ENCODE peak calls at places on chromosome 14, in nine cellular contexts. V, L, X, P, K, W, Y, F and C are unnamed samples.

GRCh38 chr14:89578048-89578619 is 161.1 kb upstream of the FOXN3 start:
- DNase-seq in W (no peak), P (no peak), V (no peak), Y (no peak), F (no peak), X (no peak), K (no peak), L (no peak), C (no peak)

GRCh38 chr14:94126419-94126677 is 3.1 kb downstream of the IFI27L2 start:
- DNase-seq in F (no peak), X (no peak), V (no peak), L (no peak), K (no peak), P (no peak), Y (no peak), W (no peak), C (no peak)

GRCh38 chr14:65949711-65950516 is 536.3 kb upstream of the CCDC196 start:
- DNase-seq in L (no peak), F (no peak), V (peak; percentile 77), W (peak; percentile 39), Y (peak; percentile 55), K (peak; percentile 84), P (no peak), X (no peak), C (no peak)

GRCh38 chr14:100767003-100767787 is 40.5 kb downstream of the DLK1 start:
- DNase-seq in F (no peak), X (no peak), V (no peak), Y (no peak), K (no peak), L (no peak), P (no peak), W (no peak), C (no peak)

GRCh38 chr14:58160561-58160960 is 8.5 kb upstream of the ARMH4 start:
- DNase-seq in V (no peak), K (no peak), L (no peak), P (no peak), X (no peak), W (no peak), Y (no peak), F (no peak), C (no peak)

GRCh38 chr14:103718572-103718971 is 3.0 kb downstream of the ZFYVE21 start:
- DNase-seq in P (no peak), L (no peak), V (no peak), F (no peak), X (peak; percentile 5), K (no peak), Y (no peak), W (no peak), C (no peak)

GRCh38 chr14:81521356-81521755 is 12.3 kb downstream of the SEL1L start:
- DNase-seq in V (no peak), X (no peak), P (no peak), K (no peak), L (no peak), Y (no peak), W (no peak), F (no peak), C (no peak)

GRCh38 chr14:31937730-31938346 is 139.3 kb upstream of the ARHGAP5 start:
- DNase-seq in K (no peak), W (peak; percentile 70), Y (peak; percentile 68), F (no peak), L (peak; percentile 99), X (peak; percentile 42), P (peak; percentile 4), V (peak; percentile 87), C (no peak)

GRCh38 chr14:101965145-101965531 is 765 bp downstream of the DYNC1H1 start:
- DNase-seq in W (peak; percentile 80), L (peak; percentile 84), P (peak; percentile 40), X (peak; percentile 68), F (peak; percentile 49), K (peak; percentile 64), V (peak; percentile 77), Y (peak; percentile 65), C (peak; percentile 22)

GRCh38 chr14:88868558-88869159 is 44.2 kb downstream of the TTC8 start:
- DNase-seq in K (peak; percentile 43), X (no peak), P (no peak), V (no peak), Y (no peak), F (peak; percentile 24), L (peak; percentile 25), W (no peak), C (no peak)

GRCh38 chr14:30874999-30875787 is 834 bp downstream of the COCH start:
- DNase-seq in X (no peak), W (peak; percentile 10), F (no peak), K (no peak), P (no peak), L (no peak), V (peak; percentile 26), Y (peak; percentile 25), C (no peak)

GRCh38 chr14:100067971-100068959 is 3.0 kb downstream of the EVL start:
- DNase-seq in W (peak; percentile 66), K (no peak), X (peak; percentile 96), L (no peak), Y (peak; percentile 87), F (no peak), V (peak; percentile 93), P (peak; percentile 93), C (no peak)

GRCh38 chr14:54803926-54804719 is 98.5 kb downstream of the GCH1 start:
- DNase-seq in P (no peak), Y (no peak), X (no peak), K (no peak), L (no peak), W (no peak), V (no peak), F (no peak), C (no peak)

GRCh38 chr14:67951529-67952120 is 132.0 kb downstream of the RAD51B start:
- DNase-seq in P (no peak), V (no peak), K (no peak), F (no peak), Y (no peak), W (no peak), L (no peak), X (no peak), C (no peak)

GRCh38 chr14:95713596-95714371 is at the start of gene TCL1A:
- DNase-seq in P (no peak), W (no peak), V (no peak), K (no peak), L (no peak), X (no peak), F (no peak), Y (no peak), C (no peak)

GRCh38 chr14:89673499-89674225 is 256.6 kb upstream of the FOXN3 start:
- DNase-seq in Y (peak; percentile 19), K (no peak), W (peak; percentile 58), L (no peak), X (no peak), P (no peak), F (no peak), V (peak; percentile 38), C (no peak)

GRCh38 chr14:65038966-65039365 is 52.3 kb downstream of the FNTB start:
- DNase-seq in W (no peak), F (no peak), Y (no peak), K (no peak), L (no peak), V (no peak), P (no peak), X (no peak), C (no peak)

GRCh38 chr14:74936151-74936550 is 13.1 kb upstream of the RPS6KL1 start:
- DNase-seq in Y (no peak), X (no peak), V (no peak), P (no peak), W (no peak), L (no peak), K (no peak), F (no peak), C (no peak)

GRCh38 chr14:23640524-23641141 is 4.5 kb downstream of the DHRS2 start:
- DNase-seq in Y (no peak), P (no peak), W (peak; percentile 39), F (no peak), K (peak; percentile 79), V (no peak), X (no peak), L (peak; percentile 41), C (no peak)

GRCh38 chr14:105252552-105253328 is 4.4 kb downstream of the BTBD6 start:
- DNase-seq in K (no peak), L (no peak), P (no peak), F (no peak), W (no peak), X (no peak), V (no peak), Y (no peak), C (no peak)